ENCODE peak calls at places on chromosome 15, in four cellular contexts. A, E, Y and V are unnamed samples. For H3K4me1, the result is how much of the 10 kb centered on the place peaks cover.

GRCh38 chr15:55791576-55792400 is 48.8 kb upstream of the PRTG start:
- DNase-seq in E (no peak), A (no peak), Y (no peak), V (no peak)

GRCh38 chr15:68316061-68316804 is 38.7 kb downstream of the FEM1B start:
- DNase-seq in A (no peak), E (no peak), Y (no peak), V (no peak)

GRCh38 chr15:28930476-28931291 is 44.9 kb downstream of the APBA2 start:
- DNase-seq in E (no peak), Y (no peak), A (no peak), V (no peak)

GRCh38 chr15:90459368-90459767 is 70.4 kb upstream of the CRTC3 start:
- DNase-seq in E (no peak), A (no peak), Y (peak), V (no peak)

GRCh38 chr15:79403501-79403900 is 28.6 kb upstream of the MINAR1 start:
- DNase-seq in A (no peak), E (no peak), Y (no peak), V (no peak)

GRCh38 chr15:27864719-27865118 is 234.4 kb downstream of the OCA2 start:
- DNase-seq in A (no peak), Y (no peak), E (no peak), V (no peak)

GRCh38 chr15:33089878-33090757 is 104.4 kb downstream of the FMN1 start:
- DNase-seq in A (no peak), Y (no peak), E (peak), V (no peak)

GRCh38 chr15:100733088-100733487 is 130.7 kb downstream of the ASB7 start:
- DNase-seq in A (peak), E (no peak), Y (no peak), V (no peak)

GRCh38 chr15:80309769-80310384 is 57.9 kb upstream of the CTXND1 start:
- DNase-seq in E (no peak), Y (no peak), A (no peak), V (peak)

GRCh38 chr15:99911824-99912223 is 178.6 kb upstream of the LYSMD4 start:
- DNase-seq in A (no peak), E (no peak), Y (no peak), V (no peak)

GRCh38 chr15:48999314-48999713 is 35.6 kb upstream of the SHC4 start:
- DNase-seq in A (no peak), Y (no peak), E (no peak), V (no peak)

GRCh38 chr15:80779658-80780415 is 667 bp downstream of the CEMIP start:
- DNase-seq in Y (no peak), E (peak), A (peak), V (no peak)

GRCh38 chr15:70347766-70348558 is 250.2 kb upstream of the TLE3 start:
- DNase-seq in A (no peak), Y (no peak), E (no peak), V (peak)

GRCh38 chr15:85496551-85497545 is 116.4 kb downstream of the AKAP13 start:
- DNase-seq in E (no peak), A (no peak), Y (no peak), V (no peak)

GRCh38 chr15:70435872-70436271 is 327.5 kb downstream of the UACA start:
- DNase-seq in A (no peak), Y (no peak), E (no peak), V (no peak)

GRCh38 chr15:55356985-55357585 is 38.1 kb downstream of the PIGB start:
- DNase-seq in A (no peak), E (no peak), Y (no peak), V (no peak)

GRCh38 chr15:43410572-43411214 is 39.8 kb downstream of the TUBGCP4 start:
- DNase-seq in E (no peak), Y (no peak), A (no peak), V (no peak)

GRCh38 chr15:41336549-41336948 is 3.9 kb downstream of the NUSAP1 start:
- DNase-seq in E (no peak), A (no peak), Y (no peak), V (no peak)

GRCh38 chr15:41332788-41333527 is at the start of gene NUSAP1:
- DNase-seq in Y (no peak), E (no peak), A (no peak), V (peak)

GRCh38 chr15:41331833-41332787 is at the start of gene OIP5:
- DNase-seq in E (peak), Y (peak), A (peak), V (peak)

GRCh38 chr15:41337047-41337446 is 4.4 kb downstream of the NUSAP1 start:
- DNase-seq in Y (no peak), E (no peak), A (no peak), V (no peak)

GRCh38 chr15:41334293-41335120 is 1.8 kb downstream of the NUSAP1 start:
- DNase-seq in E (no peak), A (no peak), Y (no peak), V (no peak)
- H3K4me1 ChIP-seq in E (under half), A (under half), Y (under half), V (under half)

GRCh38 chr15:51842265-51842664 is 12.8 kb downstream of the TMOD3 start:
- DNase-seq in Y (no peak), A (no peak), E (no peak), V (no peak)

GRCh38 chr15:51842852-51843737 is 13.6 kb downstream of the TMOD3 start:
- DNase-seq in A (no peak), E (no peak), Y (no peak), V (peak)

GRCh38 chr15:51837784-51838183 is 8.3 kb downstream of the TMOD3 start:
- DNase-seq in Y (no peak), E (no peak), A (no peak), V (peak)

GRCh38 chr15:51844747-51845426 is 15.4 kb downstream of the TMOD3 start:
- DNase-seq in Y (no peak), A (no peak), E (no peak), V (no peak)

DNA sequence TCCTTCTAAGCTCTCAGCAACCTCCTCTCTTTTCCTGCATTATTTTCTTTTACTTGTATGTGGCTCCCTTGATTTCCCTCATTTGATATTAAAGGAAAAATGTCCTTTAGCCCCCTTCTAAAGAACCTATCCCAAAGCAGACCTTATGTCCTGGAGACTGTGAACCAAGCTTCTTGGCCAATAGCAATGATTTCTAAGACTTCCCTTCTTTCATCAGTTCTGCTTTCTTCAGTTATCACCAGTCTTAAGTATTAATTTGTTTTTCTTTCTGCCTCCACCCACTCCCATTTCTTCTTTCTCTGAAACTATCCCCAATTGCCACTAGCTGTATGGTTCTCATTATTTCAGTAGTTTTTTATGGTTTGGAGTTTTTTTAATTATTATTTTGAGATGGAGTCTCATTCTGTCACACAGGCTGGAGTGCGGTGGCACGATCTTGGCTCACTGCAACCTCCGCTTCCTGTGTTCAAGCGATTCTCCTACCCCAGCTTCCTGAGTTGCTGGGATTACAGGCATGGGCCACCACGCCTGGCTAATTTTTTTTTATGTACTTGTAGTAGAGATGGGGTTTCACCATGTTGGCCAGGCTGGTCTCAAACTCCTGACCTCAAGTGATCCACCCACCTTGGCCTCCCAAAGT is 12.1 kb downstream of the TMOD3 start:
- DNase-seq in A (no peak), E (no peak), Y (no peak), V (no peak)
- H3K4me1 ChIP-seq in A (under half), E (under half), Y (half or more), V (under half)

GRCh38 chr15:38079236-38079635 is 144.8 kb downstream of the TMCO5A start:
- DNase-seq in E (no peak), Y (no peak), A (no peak), V (no peak)

GRCh38 chr15:38075466-38075865 is 141.0 kb downstream of the TMCO5A start:
- DNase-seq in Y (no peak), A (no peak), E (no peak), V (peak)

GRCh38 chr15:38074029-38074428 is 139.6 kb downstream of the TMCO5A start:
- DNase-seq in E (peak), Y (no peak), A (no peak), V (no peak)

GRCh38 chr15:38073278-38073930 is 139.0 kb downstream of the TMCO5A start:
- DNase-seq in Y (peak), E (peak), A (no peak), V (peak)

GRCh38 chr15:38076806-38077205 is 142.4 kb downstream of the TMCO5A start:
- DNase-seq in A (peak), Y (peak), E (no peak), V (peak)
- H3K4me1 ChIP-seq in A (under half), Y (under half), E (under half), V (half or more)

GRCh38 chr15:36951747-36952247 is 148.6 kb downstream of the MEIS2 start:
- DNase-seq in A (peak), E (no peak), Y (no peak), V (no peak)

GRCh38 chr15:36947035-36947719 is 153.2 kb downstream of the MEIS2 start:
- DNase-seq in A (no peak), E (no peak), Y (no peak), V (no peak)

GRCh38 chr15:36953346-36953745 is 147.0 kb downstream of the MEIS2 start:
- DNase-seq in Y (no peak), E (no peak), A (no peak), V (no peak)

GRCh38 chr15:36950371-36950770 is 150.0 kb downstream of the MEIS2 start:
- DNase-seq in Y (no peak), E (no peak), A (no peak), V (no peak)

GRCh38 chr15:36948982-36949381 is 151.4 kb downstream of the MEIS2 start:
- DNase-seq in E (no peak), A (no peak), Y (no peak), V (no peak)
- H3K4me1 ChIP-seq in E (under half), A (under half), Y (under half), V (under half)

GRCh38 chr15:63369766-63370165 is 11.9 kb downstream of the CA12 start:
- DNase-seq in E (no peak), A (no peak), Y (no peak), V (no peak)

GRCh38 chr15:63371297-63371918 is 10.2 kb downstream of the CA12 start:
- DNase-seq in E (no peak), A (peak), Y (no peak), V (no peak)

GRCh38 chr15:63369296-63369695 is 12.3 kb downstream of the CA12 start:
- DNase-seq in E (no peak), Y (no peak), A (no peak), V (no peak)

GRCh38 chr15:63372018-63372705 is 9.5 kb downstream of the CA12 start:
- DNase-seq in A (peak), E (no peak), Y (no peak), V (no peak)

GRCh38 chr15:63370764-63371163 is 10.9 kb downstream of the CA12 start:
- DNase-seq in Y (no peak), A (no peak), E (no peak), V (no peak)
- H3K4me1 ChIP-seq in Y (under half), A (under half), E (under half), V (under half)

GRCh38 chr15:77538011-77538410 is 94.7 kb downstream of the LINGO1 start:
- DNase-seq in E (no peak), Y (no peak), A (no peak), V (peak)

GRCh38 chr15:77537006-77537405 is 95.7 kb downstream of the LINGO1 start:
- DNase-seq in A (no peak), E (no peak), Y (no peak), V (no peak)

GRCh38 chr15:77533530-77533929 is 99.2 kb downstream of the LINGO1 start:
- DNase-seq in Y (no peak), A (no peak), E (no peak), V (no peak)

GRCh38 chr15:77533986-77534385 is 98.7 kb downstream of the LINGO1 start:
- DNase-seq in A (no peak), E (no peak), Y (no peak), V (no peak)

GRCh38 chr15:77535845-77536244 is 96.9 kb downstream of the LINGO1 start:
- DNase-seq in Y (no peak), E (peak), A (no peak), V (no peak)
- H3K4me1 ChIP-seq in Y (under half), E (under half), A (under half), V (under half)

GRCh38 chr15:44666208-44667038 is 3.0 kb upstream of the SPG11 start:
- DNase-seq in A (no peak), Y (no peak), E (no peak), V (peak)

GRCh38 chr15:44670087-44670945 is 6.9 kb upstream of the SPG11 start:
- DNase-seq in A (no peak), Y (no peak), E (no peak), V (no peak)

GRCh38 chr15:44663410-44664272 is at the start of gene SPG11:
- DNase-seq in E (peak), Y (peak), A (peak), V (peak)

GRCh38 chr15:44668925-44669324 is 5.5 kb upstream of the SPG11 start:
- DNase-seq in A (no peak), E (no peak), Y (no peak), V (no peak)

GRCh38 chr15:44667039-44667360 is 3.5 kb upstream of the SPG11 start:
- DNase-seq in Y (no peak), E (no peak), A (no peak), V (no peak)
- H3K4me1 ChIP-seq in Y (under half), E (under half), A (under half), V (under half)

GRCh38 chr15:61097057-61097456 is 132.0 kb downstream of the RORA start:
- DNase-seq in Y (no peak), A (no peak), E (no peak), V (no peak)
- H3K4me1 ChIP-seq in Y (under half), A (under half), E (under half), V (under half)

DNA sequence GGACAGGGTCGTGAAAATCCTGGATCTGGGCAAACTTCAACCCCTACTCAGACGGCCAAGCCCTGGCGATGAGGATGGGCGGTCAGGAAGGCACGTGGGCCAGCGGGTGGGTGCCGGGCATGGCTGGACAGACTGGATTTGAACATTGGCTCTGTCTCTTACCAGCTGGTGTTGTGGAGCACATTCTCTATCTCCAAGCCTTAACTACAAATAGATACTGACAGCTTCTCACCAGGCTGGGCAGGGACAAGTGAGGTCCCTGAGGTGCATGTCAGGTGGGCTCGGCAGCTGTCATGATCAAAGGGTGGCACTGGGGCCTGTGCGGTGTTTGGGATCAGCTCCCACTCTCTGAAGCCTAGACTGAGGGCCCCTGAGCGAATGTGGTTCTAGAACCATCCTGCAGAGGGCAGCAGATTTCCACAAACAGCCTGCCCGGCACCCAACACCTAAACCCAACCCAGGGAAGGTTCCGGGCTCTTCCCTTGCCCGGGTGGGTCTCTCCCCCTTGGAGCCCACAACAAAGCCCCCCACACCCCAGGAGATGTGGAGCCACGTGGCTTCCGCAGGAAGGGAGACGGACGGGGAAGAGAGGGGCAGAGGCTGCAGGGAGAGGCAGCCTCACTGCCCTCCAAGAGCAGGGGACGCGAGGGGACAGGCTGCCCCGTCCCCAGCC is 58.4 kb downstream of the RGMA start:
- DNase-seq in E (peak), Y (peak), A (peak), V (peak)
- H3K4me1 ChIP-seq in E (under half), Y (half or more), A (half or more), V (under half)

GRCh38 chr15:89139613-89140499 is 51.6 kb downstream of the ABHD2 start:
- DNase-seq in Y (peak), E (no peak), A (no peak), V (no peak)
- H3K4me1 ChIP-seq in Y (half or more), E (under half), A (half or more), V (under half)